ENCODE peak calls at places on chromosomes 12 and 14, in six cellular contexts. T is GM12878, Z is BJ, N is dorsolateral prefrontal cortex, V is fibroblast of lung, E is H9. L is an unnamed sample.
A peak's percentile ranks its signal among the peaks of the same experiment; 100 is the strongest.

GRCh38 chr12:94849411-94849976 is 154.0 kb downstream of the NDUFA12 start:
- DNase-seq in V (no peak), T (no peak), E (peak; percentile 64), N (no peak), Z (no peak), L (no peak)

GRCh38 chr14:73136085-73136386 is 271 bp upstream of the PSEN1 start:
- DNase-seq in N (no peak), E (no peak), V (no peak), Z (no peak), T (no peak), L (no peak)

GRCh38 chr14:80055226-80055625 is 156.1 kb downstream of the DIO2 start:
- DNase-seq in Z (no peak), E (no peak), N (no peak), T (no peak), V (peak; percentile 42), L (no peak)

GRCh38 chr12:101697930-101698781 is 716 bp downstream of the CHPT1 start:
- DNase-seq in N (peak; percentile 51), V (peak; percentile 46), T (no peak), E (peak; percentile 40), Z (no peak), L (no peak)

GRCh38 chr14:91395998-91396660 is 21.5 kb downstream of the CCDC88C start:
- DNase-seq in V (peak; percentile 18), T (no peak), Z (no peak), E (no peak), N (no peak), L (no peak)

GRCh38 chr14:97002454-97002853 is 205.3 kb downstream of the VRK1 start:
- DNase-seq in V (no peak), N (no peak), Z (no peak), E (no peak), T (no peak), L (no peak)

GRCh38 chr12:71592841-71593240 is 70.8 kb downstream of the ZFC3H1 start:
- DNase-seq in Z (no peak), V (no peak), T (no peak), N (no peak), E (no peak), L (no peak)

GRCh38 chr12:105445261-105446015 is 114.9 kb downstream of the C12orf75 start:
- DNase-seq in N (no peak), V (peak; percentile 90), Z (no peak), E (no peak), T (no peak), L (no peak)

GRCh38 chr12:100733817-100734593 is 60.6 kb upstream of the ANO4 start:
- DNase-seq in V (peak; percentile 23), N (no peak), T (no peak), Z (no peak), E (no peak), L (no peak)

GRCh38 chr12:97464241-97465011 is 1.8 kb downstream of the RMST start:
- DNase-seq in E (peak; percentile 65), N (no peak), V (peak; percentile 12), Z (no peak), T (no peak), L (no peak)

GRCh38 chr14:74846168-74846567 is 29.8 kb downstream of the PROX2 start:
- DNase-seq in V (peak; percentile 54), T (no peak), E (no peak), N (no peak), Z (peak; percentile 88), L (no peak)

GRCh38 chr14:54387328-54387727 is 9.5 kb upstream of the CDKN3 start:
- DNase-seq in Z (no peak), V (no peak), T (no peak), E (no peak), N (no peak), L (no peak)

GRCh38 chr14:82806426-82806825 is 1272.8 kb upstream of the SEL1L start:
- DNase-seq in Z (no peak), N (no peak), E (peak; percentile 38), V (no peak), T (no peak), L (no peak)

GRCh38 chr12:117830471-117830870 is 138.3 kb downstream of the KSR2 start:
- DNase-seq in N (no peak), T (no peak), E (no peak), V (peak; percentile 3), Z (peak; percentile 63), L (no peak)

GRCh38 chr12:7197846-7198245 is 8.4 kb downstream of the PEX5 start:
- DNase-seq in Z (no peak), E (no peak), T (no peak), N (no peak), V (no peak), L (no peak)

GRCh38 chr12:2973566-2973965 is 14.4 kb downstream of the TEAD4 start:
- DNase-seq in V (no peak), E (no peak), N (no peak), T (no peak), Z (no peak), L (no peak)

GRCh38 chr12:32647275-32647674 is 31.8 kb upstream of the DNM1L start:
- DNase-seq in T (no peak), V (peak; percentile 5), N (no peak), Z (no peak), E (no peak), L (no peak)

GRCh38 chr12:88897723-88898122 is 317.5 kb upstream of the KITLG start:
- DNase-seq in N (no peak), T (no peak), V (peak; percentile 59), E (no peak), Z (no peak), L (no peak)

GRCh38 chr12:6268484-6269157 is 41.9 kb upstream of the PLEKHG6 start:
- DNase-seq in Z (no peak), E (no peak), T (no peak), V (no peak), N (peak; percentile 33), L (no peak)

GRCh38 chr12:10590976-10591375 is 22.4 kb downstream of the MAGOHB start:
- DNase-seq in T (no peak), Z (no peak), E (no peak), V (no peak), N (no peak), L (no peak)

GRCh38 chr12:104708891-104709290 is 249.2 kb downstream of the SLC41A2 start:
- DNase-seq in E (peak; percentile 60), V (no peak), N (no peak), T (no peak), Z (no peak), L (no peak)

GRCh38 chr14:36931796-36932195 is 240.6 kb downstream of the SLC25A21 start:
- DNase-seq in N (no peak), E (no peak), Z (no peak), V (no peak), T (no peak), L (no peak)

GRCh38 chr12:103590271-103590670 is 3.2 kb downstream of the STAB2 start:
- DNase-seq in E (no peak), Z (no peak), V (no peak), T (no peak), N (no peak), L (no peak)

GRCh38 chr12:14362347-14362746 is 3.1 kb upstream of the ATF7IP start:
- DNase-seq in T (peak; percentile 39), N (no peak), E (no peak), V (no peak), Z (no peak), L (no peak)

GRCh38 chr12:77364400-77364799 is 299.0 kb upstream of the E2F7 start:
- DNase-seq in N (no peak), T (no peak), Z (no peak), E (no peak), V (no peak), L (no peak)

GRCh38 chr14:68638817-68639517 is 153.9 kb downstream of the ZFP36L1 start:
- DNase-seq in V (no peak), T (no peak), E (peak; percentile 25), N (no peak), Z (no peak), L (no peak)

GRCh38 chr12:20777420-20777819 is 33.1 kb upstream of the SLCO1B3 start:
- DNase-seq in T (no peak), Z (no peak), N (no peak), V (no peak), E (no peak), L (no peak)

GRCh38 chr12:20374775-20375174 is 6.4 kb downstream of the PDE3A start:
- DNase-seq in E (no peak), T (no peak), Z (no peak), V (no peak), N (no peak), L (no peak)

GRCh38 chr14:81831128-81831815 is 297.6 kb upstream of the SEL1L start:
- DNase-seq in E (no peak), V (no peak), N (no peak), Z (no peak), T (no peak), L (no peak)

GRCh38 chr12:124663771-124664366 is 96.5 kb upstream of the NCOR2 start:
- DNase-seq in V (peak; percentile 55), E (no peak), Z (no peak), N (peak; percentile 86), T (no peak), L (no peak)

GRCh38 chr12:52246720-52247621 is 13.9 kb downstream of the KRT7 start:
- DNase-seq in Z (no peak), E (no peak), T (no peak), N (no peak), V (peak; percentile 37), L (no peak)

GRCh38 chr12:131903270-131904255 is 9.1 kb downstream of the ULK1 start:
- DNase-seq in V (no peak), Z (no peak), E (no peak), T (no peak), N (no peak), L (no peak)

GRCh38 chr12:96436366-96437295 is 36.4 kb upstream of the CDK17 start:
- DNase-seq in T (no peak), V (peak; percentile 47), N (no peak), E (no peak), Z (no peak), L (no peak)

DNA sequence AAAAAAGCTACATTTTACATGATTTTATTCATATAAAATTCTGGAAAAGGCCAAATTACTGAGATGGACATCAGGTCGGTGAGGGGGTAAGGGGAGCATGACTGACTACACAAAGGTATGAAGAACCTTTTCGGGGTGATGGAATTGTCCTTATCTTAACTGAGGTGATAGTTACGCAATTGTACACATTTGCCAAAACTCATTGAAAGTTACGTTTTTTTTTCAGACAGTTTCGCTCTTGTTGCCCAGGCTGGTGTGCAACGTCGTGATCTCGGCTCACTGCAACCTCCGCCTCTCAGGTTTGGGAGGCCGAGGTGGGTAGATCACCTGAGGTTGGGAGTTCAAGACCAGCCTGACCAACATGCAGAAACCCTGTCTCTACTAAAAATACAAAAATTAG is 29.4 kb upstream of the PLEKHG3 start:
- DNase-seq in N (no peak), V (no peak), Z (no peak), T (no peak), E (no peak), L (no peak)
- TF ChIP-seq CTCF in N (no peak), V (no peak), Z (no peak), T (no peak), E (no peak), L (no peak)

GRCh38 chr12:977163-977562 is 13.9 kb upstream of the ERC1 start:
- DNase-seq in N (no peak), E (no peak), V (no peak), T (no peak), Z (no peak), L (no peak)
- TF ChIP-seq CTCF in N (no peak), E (no peak), V (no peak), T (peak; percentile 18), Z (no peak), L (no peak)

GRCh38 chr14:65412881-65413738 is 580 bp downstream of the FUT8 start:
- DNase-seq in N (peak; percentile 48), V (peak; percentile 76), E (peak; percentile 62), T (no peak), Z (no peak), L (no peak)
- TF ChIP-seq CTCF in N (no peak), V (peak; percentile 17), E (no peak), T (peak; percentile 15), Z (peak; percentile 24), L (no peak)

GRCh38 chr12:65609359-65609771 is 214.9 kb upstream of the HMGA2 start:
- DNase-seq in E (no peak), Z (peak; percentile 94), V (peak; percentile 85), T (no peak), N (no peak), L (no peak)
- TF ChIP-seq CTCF in E (no peak), Z (peak; percentile 27), V (peak; percentile 17), T (no peak), N (no peak), L (no peak)

L was measured in activated B cell treated with CpG ODN at 0.5 μM for 24 hours.